ENCODE peak calls at places on chromosome 21, in seven cellular contexts. U, F, K, A, M, R and D are unnamed samples.

GRCh38 chr21:38925923-38926322 is 120.2 kb downstream of the ETS2 start:
- DNase-seq in U (no peak), F (peak), K (peak), A (peak), M (peak), R (peak), D (no peak)

GRCh38 chr21:25501996-25502665 is 105.2 kb downstream of the MRPL39 start:
- DNase-seq in U (no peak), F (no peak), K (no peak), A (no peak), M (no peak), R (no peak), D (peak)

GRCh38 chr21:39141502-39141901 is 41.7 kb downstream of the PSMG1 start:
- DNase-seq in U (no peak), F (no peak), K (peak), A (no peak), M (no peak), R (no peak), D (no peak)

GRCh38 chr21:38804030-38804616 is 1.6 kb upstream of the ETS2 start:
- DNase-seq in U (no peak), F (no peak), K (peak), A (no peak), M (no peak), R (no peak), D (no peak)

GRCh38 chr21:38960251-38960650 is 154.5 kb downstream of the ETS2 start:
- DNase-seq in U (no peak), F (no peak), K (no peak), A (no peak), M (no peak), R (no peak), D (no peak)

GRCh38 chr21:32099812-32100416 is 178.9 kb downstream of the MIS18A start:
- DNase-seq in U (no peak), F (no peak), K (no peak), A (no peak), M (no peak), R (no peak), D (no peak)

GRCh38 chr21:30256100-30256499 is 26.6 kb downstream of the KRTAP24-1 start:
- DNase-seq in U (no peak), F (peak), K (no peak), A (no peak), M (no peak), R (no peak), D (no peak)

GRCh38 chr21:22490044-22490443 is 1491.8 kb downstream of the NCAM2 start:
- DNase-seq in U (no peak), F (peak), K (no peak), A (no peak), M (no peak), R (no peak), D (no peak)

GRCh38 chr21:26719750-26720149 is 125.5 kb downstream of the ADAMTS1 start:
- DNase-seq in U (no peak), F (no peak), K (no peak), A (peak), M (no peak), R (no peak), D (no peak)

GRCh38 chr21:27526451-27526850 is 559.6 kb upstream of the ADAMTS5 start:
- DNase-seq in U (no peak), F (no peak), K (no peak), A (no peak), M (no peak), R (no peak), D (no peak)

GRCh38 chr21:38797470-38797869 is 8.3 kb upstream of the ETS2 start:
- DNase-seq in U (no peak), F (peak), K (no peak), A (no peak), M (no peak), R (no peak), D (no peak)

GRCh38 chr21:15199414-15199813 is 134.6 kb upstream of the NRIP1 start:
- DNase-seq in U (no peak), F (no peak), K (no peak), A (no peak), M (no peak), R (no peak), D (no peak)

GRCh38 chr21:27694667-27695066 is 727.8 kb upstream of the ADAMTS5 start:
- DNase-seq in U (no peak), F (no peak), K (no peak), A (no peak), M (no peak), R (no peak), D (no peak)

GRCh38 chr21:16072692-16073091 is 342.9 kb downstream of the USP25 start:
- DNase-seq in U (no peak), F (peak), K (peak), A (no peak), M (peak), R (no peak), D (no peak)

GRCh38 chr21:16437586-16437985 is 707.8 kb downstream of the USP25 start:
- DNase-seq in U (no peak), F (no peak), K (no peak), A (no peak), M (no peak), R (no peak), D (no peak)

GRCh38 chr21:27564684-27565280 is 597.9 kb upstream of the ADAMTS5 start:
- DNase-seq in U (no peak), F (peak), K (peak), A (peak), M (no peak), R (no peak), D (no peak)

GRCh38 chr21:14451520-14451919 is 68.6 kb upstream of the HSPA13 start:
- DNase-seq in U (no peak), F (no peak), K (peak), A (no peak), M (no peak), R (no peak), D (no peak)

GRCh38 chr21:22076471-22076870 is 1078.3 kb downstream of the NCAM2 start:
- DNase-seq in U (no peak), F (no peak), K (no peak), A (no peak), M (no peak), R (no peak), D (no peak)

GRCh38 chr21:38351176-38351959 is 94.6 kb downstream of the KCNJ15 start:
- DNase-seq in U (no peak), F (no peak), K (peak), A (no peak), M (no peak), R (no peak), D (no peak)

GRCh38 chr21:32535616-32536015 is 49.7 kb downstream of the TCP10L start:
- DNase-seq in U (no peak), F (no peak), K (no peak), A (no peak), M (no peak), R (no peak), D (no peak)

GRCh38 chr21:46325073-46325912 is 1.3 kb downstream of the PCNT start:
- DNase-seq in U (no peak), F (peak), K (peak), A (peak), M (peak), R (peak), D (no peak)

GRCh38 chr21:46538262-46538661 is 66.6 kb downstream of the S100B start:
- DNase-seq in U (no peak), F (no peak), K (no peak), A (no peak), M (peak), R (no peak), D (no peak)

GRCh38 chr21:15062566-15062965 is 2.2 kb downstream of the NRIP1 start:
- DNase-seq in U (no peak), F (peak), K (peak), A (no peak), M (no peak), R (no peak), D (no peak)

GRCh38 chr21:29719561-29719960 is 220.2 kb downstream of the GRIK1 start:
- DNase-seq in U (no peak), F (no peak), K (no peak), A (no peak), M (no peak), R (no peak), D (no peak)

GRCh38 chr21:30408782-30409494 is 13.1 kb downstream of the KRTAP13-1 start:
- DNase-seq in U (no peak), F (peak), K (peak), A (peak), M (no peak), R (peak), D (no peak)

GRCh38 chr21:26850116-26850643 is 5.0 kb upstream of the ADAMTS1 start:
- DNase-seq in U (no peak), F (peak), K (peak), A (no peak), M (no peak), R (no peak), D (peak)

GRCh38 chr21:16551101-16551695 is 821.4 kb downstream of the USP25 start:
- DNase-seq in U (no peak), F (peak), K (no peak), A (no peak), M (no peak), R (no peak), D (no peak)

GRCh38 chr21:16573581-16573980 is 843.8 kb downstream of the USP25 start:
- DNase-seq in U (no peak), F (no peak), K (no peak), A (no peak), M (no peak), R (no peak), D (no peak)

GRCh38 chr21:14520535-14520934 is 25.6 kb downstream of the SAMSN1 start:
- DNase-seq in U (no peak), F (no peak), K (no peak), A (no peak), M (no peak), R (no peak), D (no peak)

GRCh38 chr21:33051925-33052324 is 18.0 kb upstream of the OLIG1 start:
- DNase-seq in U (no peak), F (no peak), K (no peak), A (no peak), M (no peak), R (no peak), D (no peak)

GRCh38 chr21:14901482-14901958 is 163.3 kb downstream of the NRIP1 start:
- DNase-seq in U (no peak), F (peak), K (peak), A (no peak), M (no peak), R (no peak), D (no peak)

GRCh38 chr21:14308234-14308633 is 74.7 kb downstream of the HSPA13 start:
- DNase-seq in U (no peak), F (no peak), K (no peak), A (no peak), M (no peak), R (no peak), D (no peak)

GRCh38 chr21:32916522-32917099 is 109.1 kb upstream of the OLIG2 start:
- DNase-seq in U (no peak), F (peak), K (no peak), A (no peak), M (no peak), R (no peak), D (no peak)

GRCh38 chr21:45130324-45130774 is 56.0 kb downstream of the ADARB1 start:
- DNase-seq in U (no peak), F (peak), K (peak), A (no peak), M (peak), R (no peak), D (no peak)
- H3K4me3 ChIP-seq in U (peak), F (peak), K (peak), A (peak), M (no peak), R (no peak), D (no peak)

GRCh38 chr21:37273440-37273839 is 6.3 kb upstream of the VPS26C start:
- DNase-seq in U (no peak), F (no peak), K (no peak), A (no peak), M (no peak), R (no peak), D (no peak)
- H3K4me3 ChIP-seq in U (no peak), F (no peak), K (no peak), A (no peak), M (no peak), R (no peak), D (no peak)

GRCh38 chr21:36696390-36696639 is 2.6 kb upstream of the SIM2 start:
- DNase-seq in U (no peak), F (no peak), K (no peak), A (no peak), M (no peak), R (no peak), D (no peak)
- H3K4me3 ChIP-seq in U (no peak), F (no peak), K (no peak), A (no peak), M (no peak), R (no peak), D (no peak)

DNA sequence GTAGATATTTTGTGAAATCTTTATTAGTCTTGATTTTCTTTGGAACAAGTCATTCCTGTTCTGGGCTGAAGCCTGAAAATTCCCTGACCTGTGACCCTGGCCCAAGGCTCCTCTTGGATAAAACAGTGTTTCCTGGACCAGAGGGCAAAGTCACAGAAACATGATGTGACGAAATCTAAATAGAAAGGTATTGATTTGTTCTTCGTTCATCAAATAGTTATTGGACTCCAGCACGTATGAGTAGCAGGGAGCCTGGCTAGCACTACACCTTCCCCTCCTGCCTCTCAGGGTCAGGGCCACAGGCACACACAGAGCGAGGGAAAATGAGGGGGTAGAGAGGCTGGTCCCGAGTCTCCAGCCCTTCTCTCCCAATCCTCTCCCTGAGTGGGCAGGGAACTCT is 1.7 kb upstream of the CLDN14 start:
- DNase-seq in U (no peak), F (no peak), K (no peak), A (no peak), M (no peak), R (no peak), D (no peak)
- H3K4me3 ChIP-seq in U (no peak), F (no peak), K (no peak), A (no peak), M (no peak), R (no peak), D (no peak)

GRCh38 chr21:44506279-44507255 is 33.4 kb downstream of the KRTAP10-1 start:
- DNase-seq in U (no peak), F (no peak), K (no peak), A (no peak), M (no peak), R (no peak), D (no peak)
- H3K4me3 ChIP-seq in U (no peak), F (no peak), K (no peak), A (no peak), M (no peak), R (no peak), D (no peak)

GRCh38 chr21:34543017-34543416 is 31.0 kb upstream of the KCNE1 start:
- DNase-seq in U (no peak), F (no peak), K (no peak), A (no peak), M (no peak), R (no peak), D (no peak)

GRCh38 chr21:34546556-34546955 is 34.5 kb upstream of the KCNE1 start:
- DNase-seq in U (no peak), F (no peak), K (no peak), A (no peak), M (no peak), R (no peak), D (no peak)

GRCh38 chr21:34544032-34544496 is 32.1 kb upstream of the KCNE1 start:
- DNase-seq in U (no peak), F (peak), K (peak), A (no peak), M (no peak), R (peak), D (peak)

GRCh38 chr21:34548782-34549376 is 36.9 kb upstream of the KCNE1 start:
- DNase-seq in U (no peak), F (no peak), K (no peak), A (no peak), M (no peak), R (no peak), D (no peak)

GRCh38 chr21:34545079-34545884 is 33.3 kb upstream of the KCNE1 start:
- DNase-seq in U (no peak), F (peak), K (peak), A (no peak), M (peak), R (peak), D (peak)
- H3K4me3 ChIP-seq in U (peak), F (no peak), K (no peak), A (no peak), M (no peak), R (no peak), D (peak)

GRCh38 chr21:40840441-40840840 is 6.5 kb downstream of the DSCAM start:
- DNase-seq in U (no peak), F (no peak), K (no peak), A (no peak), M (no peak), R (no peak), D (no peak)

GRCh38 chr21:40844935-40845334 is 2.0 kb downstream of the DSCAM start:
- DNase-seq in U (no peak), F (no peak), K (no peak), A (no peak), M (no peak), R (no peak), D (no peak)

GRCh38 chr21:40839551-40839950 is 7.4 kb downstream of the DSCAM start:
- DNase-seq in U (no peak), F (no peak), K (no peak), A (no peak), M (no peak), R (no peak), D (no peak)

GRCh38 chr21:40842197-40842552 is 4.8 kb downstream of the DSCAM start:
- DNase-seq in U (no peak), F (no peak), K (no peak), A (no peak), M (no peak), R (no peak), D (no peak)

DNA sequence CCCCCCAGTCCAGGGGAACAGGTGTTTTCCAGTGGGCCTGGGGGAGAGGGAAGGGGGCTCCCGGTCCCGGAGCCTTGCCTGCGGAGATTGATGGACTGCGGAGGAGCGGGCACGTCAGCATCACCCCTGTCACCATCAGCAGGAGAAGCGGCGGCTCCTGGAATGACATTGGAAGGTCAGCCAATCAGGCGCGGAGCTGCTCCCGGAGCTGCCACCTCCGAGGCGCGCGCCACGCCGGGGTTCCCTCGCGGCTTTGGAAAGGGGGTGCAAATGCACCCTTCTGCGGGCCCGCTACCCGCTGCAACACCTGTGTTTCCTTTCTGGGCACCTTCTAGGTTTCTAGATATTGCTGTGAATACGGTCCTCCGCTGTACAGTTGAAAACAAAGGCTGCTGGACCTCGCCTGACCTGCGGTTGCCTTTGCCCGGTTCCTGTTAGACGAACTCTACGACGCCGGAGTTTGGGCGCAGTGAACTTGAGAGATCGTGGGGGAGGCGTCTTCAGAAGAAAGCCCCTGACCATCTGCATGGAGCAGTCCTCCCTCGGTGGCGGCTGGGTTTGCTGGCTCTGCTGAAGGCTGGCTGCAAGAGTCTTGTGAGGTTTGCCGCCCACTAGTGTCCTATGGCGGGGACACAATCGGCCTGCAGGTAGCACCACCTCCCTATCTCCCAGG is 5.3 kb downstream of the DSCAM start:
- DNase-seq in U (no peak), F (peak), K (no peak), A (peak), M (no peak), R (peak), D (no peak)
- H3K4me3 ChIP-seq in U (peak), F (peak), K (no peak), A (peak), M (no peak), R (no peak), D (no peak)

DNA sequence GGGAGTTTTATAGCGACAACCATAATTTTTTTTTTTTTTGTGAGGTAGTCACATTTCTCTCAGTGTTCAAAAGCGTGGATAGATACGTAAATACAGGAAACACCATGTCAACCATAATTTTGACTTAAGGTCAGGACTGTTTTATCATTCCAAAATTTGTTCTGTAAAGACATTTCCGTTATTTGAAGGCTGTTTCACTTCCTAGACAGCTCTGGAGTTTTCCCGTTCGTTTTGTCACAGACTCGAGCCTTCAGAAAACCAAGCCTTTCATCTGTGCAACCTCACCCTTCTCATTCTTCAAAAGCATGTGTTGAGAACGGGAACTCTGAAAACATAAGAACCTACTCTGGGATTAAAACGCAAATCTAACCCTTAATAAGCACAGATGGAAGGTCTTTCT is 17.9 kb downstream of the SIM2 start:
- DNase-seq in U (no peak), F (no peak), K (no peak), A (no peak), M (no peak), R (no peak), D (no peak)
- H3K4me3 ChIP-seq in U (no peak), F (no peak), K (no peak), A (no peak), M (no peak), R (no peak), D (no peak)

DNA sequence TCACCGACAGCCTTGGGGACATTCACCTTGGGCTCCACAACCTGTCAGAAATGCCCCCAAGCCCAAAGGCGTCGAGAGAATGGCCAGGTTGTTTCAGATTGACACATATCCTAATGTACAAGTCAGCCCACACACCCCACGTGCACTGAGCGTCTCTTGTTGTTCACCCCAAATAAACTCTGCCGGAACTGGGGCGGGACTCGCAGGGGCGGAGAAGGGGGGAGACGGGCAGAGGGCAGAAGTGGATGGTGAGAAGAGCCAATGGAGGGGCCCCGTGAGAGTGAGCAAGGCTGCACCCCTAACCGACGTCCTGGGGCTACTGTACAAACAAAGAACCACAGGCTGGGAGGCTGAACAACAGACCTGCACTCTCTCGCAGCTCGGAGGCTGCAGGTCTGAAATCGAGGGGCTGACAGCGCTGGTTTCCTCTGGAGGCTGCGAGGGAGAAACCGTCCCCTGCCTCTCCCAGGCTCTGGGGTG is 8.5 kb upstream of the UMODL1 start:
- DNase-seq in U (no peak), F (no peak), K (no peak), A (no peak), M (no peak), R (no peak), D (peak)
- H3K4me3 ChIP-seq in U (no peak), F (no peak), K (no peak), A (peak), M (no peak), R (no peak), D (peak)

GRCh38 chr21:17785403-17785788 is 33.8 kb downstream of the C21orf91 start:
- DNase-seq in U (no peak), F (no peak), K (no peak), A (no peak), M (no peak), R (no peak), D (no peak)
- H3K4me3 ChIP-seq in U (no peak), F (no peak), K (no peak), A (no peak), M (no peak), R (no peak), D (no peak)